ENCODE peak calls at places on chromosome 1, in four cellular contexts. One of them, this sample, is unnamed.

GRCh38 chr1:34164510-34165381 is at the start of gene CSMD2:
- DNase-seq in A172: peak; percentile 44
- DNase-seq in kidney tubule cell: peak; percentile 53
- DNase-seq in activated CD8-positive, alpha-beta memory T cell treated with anti-CD3 and anti-CD28 coated beads, Interleukin-2, amount 10 ng/mL, durations not matched to agents 7 days and 5 days: no peak
- DNase-seq in this sample: peak; percentile 14

GRCh38 chr1:154418062-154418897 is 13.1 kb downstream of the IL6R start:
- DNase-seq in A172: peak; percentile 95
- DNase-seq in kidney tubule cell: peak; percentile 98
- DNase-seq in activated CD8-positive, alpha-beta memory T cell treated with anti-CD3 and anti-CD28 coated beads, Interleukin-2, amount 10 ng/mL, durations not matched to agents 7 days and 5 days: no peak
- DNase-seq in this sample: peak; percentile 99

GRCh38 chr1:10738125-10738746 is 58.2 kb downstream of the CASZ1 start:
- DNase-seq in A172: no peak
- DNase-seq in kidney tubule cell: peak; percentile 12
- DNase-seq in activated CD8-positive, alpha-beta memory T cell treated with anti-CD3 and anti-CD28 coated beads, Interleukin-2, amount 10 ng/mL, durations not matched to agents 7 days and 5 days: no peak
- DNase-seq in this sample: no peak

GRCh38 chr1:17581389-17582123 is 42.1 kb downstream of the ARHGEF10L start:
- DNase-seq in A172: no peak
- DNase-seq in kidney tubule cell: peak; percentile 33
- DNase-seq in activated CD8-positive, alpha-beta memory T cell treated with anti-CD3 and anti-CD28 coated beads, Interleukin-2, amount 10 ng/mL, durations not matched to agents 7 days and 5 days: peak; percentile 41
- DNase-seq in this sample: no peak

GRCh38 chr1:173332026-173332425 is 124.9 kb upstream of the TNFSF4 start:
- DNase-seq in A172: no peak
- DNase-seq in kidney tubule cell: peak; percentile 66
- DNase-seq in activated CD8-positive, alpha-beta memory T cell treated with anti-CD3 and anti-CD28 coated beads, Interleukin-2, amount 10 ng/mL, durations not matched to agents 7 days and 5 days: no peak
- DNase-seq in this sample: no peak

GRCh38 chr1:162676767-162677166 is 44.5 kb downstream of the DDR2 start:
- DNase-seq in A172: no peak
- DNase-seq in kidney tubule cell: peak; percentile 39
- DNase-seq in activated CD8-positive, alpha-beta memory T cell treated with anti-CD3 and anti-CD28 coated beads, Interleukin-2, amount 10 ng/mL, durations not matched to agents 7 days and 5 days: no peak
- DNase-seq in this sample: no peak

GRCh38 chr1:32201011-32201855 is 838 bp downstream of the CCDC28B start:
- DNase-seq in A172: no peak
- DNase-seq in kidney tubule cell: peak; percentile 41
- DNase-seq in activated CD8-positive, alpha-beta memory T cell treated with anti-CD3 and anti-CD28 coated beads, Interleukin-2, amount 10 ng/mL, durations not matched to agents 7 days and 5 days: peak; percentile 94
- DNase-seq in this sample: peak; percentile 51

GRCh38 chr1:11030865-11031264 is 16.2 kb downstream of the MASP2 start:
- DNase-seq in A172: no peak
- DNase-seq in kidney tubule cell: no peak
- DNase-seq in activated CD8-positive, alpha-beta memory T cell treated with anti-CD3 and anti-CD28 coated beads, Interleukin-2, amount 10 ng/mL, durations not matched to agents 7 days and 5 days: no peak
- DNase-seq in this sample: no peak

GRCh38 chr1:156841289-156841855 is 17.5 kb downstream of the INSRR start:
- DNase-seq in A172: no peak
- DNase-seq in kidney tubule cell: no peak
- DNase-seq in activated CD8-positive, alpha-beta memory T cell treated with anti-CD3 and anti-CD28 coated beads, Interleukin-2, amount 10 ng/mL, durations not matched to agents 7 days and 5 days: no peak
- DNase-seq in this sample: no peak

GRCh38 chr1:84833198-84833597 is 59.8 kb downstream of the LPAR3 start:
- DNase-seq in A172: no peak
- DNase-seq in kidney tubule cell: no peak
- DNase-seq in activated CD8-positive, alpha-beta memory T cell treated with anti-CD3 and anti-CD28 coated beads, Interleukin-2, amount 10 ng/mL, durations not matched to agents 7 days and 5 days: no peak
- DNase-seq in this sample: no peak

GRCh38 chr1:229883504-229884200 is 183.4 kb upstream of the GALNT2 start:
- DNase-seq in A172: no peak
- DNase-seq in kidney tubule cell: no peak
- DNase-seq in activated CD8-positive, alpha-beta memory T cell treated with anti-CD3 and anti-CD28 coated beads, Interleukin-2, amount 10 ng/mL, durations not matched to agents 7 days and 5 days: no peak
- DNase-seq in this sample: no peak

GRCh38 chr1:166839600-166840308 is 479 bp downstream of the POGK start:
- DNase-seq in A172: peak; percentile 30
- DNase-seq in kidney tubule cell: peak; percentile 59
- DNase-seq in activated CD8-positive, alpha-beta memory T cell treated with anti-CD3 and anti-CD28 coated beads, Interleukin-2, amount 10 ng/mL, durations not matched to agents 7 days and 5 days: peak; percentile 56
- DNase-seq in this sample: peak; percentile 42

GRCh38 chr1:225809842-225810578 is at the start of gene EPHX1:
- DNase-seq in A172: peak; percentile 80
- DNase-seq in kidney tubule cell: peak; percentile 90
- DNase-seq in activated CD8-positive, alpha-beta memory T cell treated with anti-CD3 and anti-CD28 coated beads, Interleukin-2, amount 10 ng/mL, durations not matched to agents 7 days and 5 days: peak; percentile 74
- DNase-seq in this sample: peak; percentile 86

GRCh38 chr1:224447971-224448370 is 13.4 kb upstream of the WDR26 start:
- DNase-seq in A172: no peak
- DNase-seq in kidney tubule cell: no peak
- DNase-seq in activated CD8-positive, alpha-beta memory T cell treated with anti-CD3 and anti-CD28 coated beads, Interleukin-2, amount 10 ng/mL, durations not matched to agents 7 days and 5 days: no peak
- DNase-seq in this sample: no peak

GRCh38 chr1:160575112-160575664 is 4.1 kb downstream of the CD84 start:
- DNase-seq in A172: no peak
- DNase-seq in kidney tubule cell: no peak
- DNase-seq in activated CD8-positive, alpha-beta memory T cell treated with anti-CD3 and anti-CD28 coated beads, Interleukin-2, amount 10 ng/mL, durations not matched to agents 7 days and 5 days: no peak
- DNase-seq in this sample: no peak

GRCh38 chr1:230105754-230106625 is 39.0 kb downstream of the GALNT2 start:
- DNase-seq in A172: peak; percentile 76
- DNase-seq in kidney tubule cell: peak; percentile 96
- DNase-seq in activated CD8-positive, alpha-beta memory T cell treated with anti-CD3 and anti-CD28 coated beads, Interleukin-2, amount 10 ng/mL, durations not matched to agents 7 days and 5 days: no peak
- DNase-seq in this sample: peak; percentile 79

GRCh38 chr1:58927026-58927721 is 143.3 kb upstream of the JUN start:
- DNase-seq in A172: peak; percentile 34
- DNase-seq in kidney tubule cell: no peak
- DNase-seq in activated CD8-positive, alpha-beta memory T cell treated with anti-CD3 and anti-CD28 coated beads, Interleukin-2, amount 10 ng/mL, durations not matched to agents 7 days and 5 days: no peak
- DNase-seq in this sample: peak; percentile 61

GRCh38 chr1:117034791-117035290 is 25.3 kb upstream of the TTF2 start:
- DNase-seq in A172: no peak
- DNase-seq in kidney tubule cell: no peak
- DNase-seq in activated CD8-positive, alpha-beta memory T cell treated with anti-CD3 and anti-CD28 coated beads, Interleukin-2, amount 10 ng/mL, durations not matched to agents 7 days and 5 days: no peak
- DNase-seq in this sample: no peak

GRCh38 chr1:160115545-160116276 is at the start of gene ATP1A2:
- DNase-seq in A172: no peak
- DNase-seq in kidney tubule cell: no peak
- DNase-seq in activated CD8-positive, alpha-beta memory T cell treated with anti-CD3 and anti-CD28 coated beads, Interleukin-2, amount 10 ng/mL, durations not matched to agents 7 days and 5 days: no peak
- DNase-seq in this sample: no peak

GRCh38 chr1:198889102-198889501 is 250.3 kb downstream of the PTPRC start:
- DNase-seq in A172: no peak
- DNase-seq in kidney tubule cell: no peak
- DNase-seq in activated CD8-positive, alpha-beta memory T cell treated with anti-CD3 and anti-CD28 coated beads, Interleukin-2, amount 10 ng/mL, durations not matched to agents 7 days and 5 days: no peak
- DNase-seq in this sample: no peak

GRCh38 chr1:232992227-232992626 is 41.8 kb downstream of the NTPCR start:
- DNase-seq in A172: no peak
- DNase-seq in kidney tubule cell: no peak
- DNase-seq in activated CD8-positive, alpha-beta memory T cell treated with anti-CD3 and anti-CD28 coated beads, Interleukin-2, amount 10 ng/mL, durations not matched to agents 7 days and 5 days: no peak
- DNase-seq in this sample: no peak

GRCh38 chr1:44553127-44553758 is 121.0 kb downstream of the TMEM53 start:
- DNase-seq in A172: no peak
- DNase-seq in kidney tubule cell: peak; percentile 14
- DNase-seq in activated CD8-positive, alpha-beta memory T cell treated with anti-CD3 and anti-CD28 coated beads, Interleukin-2, amount 10 ng/mL, durations not matched to agents 7 days and 5 days: no peak
- DNase-seq in this sample: no peak

GRCh38 chr1:31784356-31785019 is 20.3 kb upstream of the ADGRB2 start:
- DNase-seq in A172: no peak
- DNase-seq in kidney tubule cell: no peak
- DNase-seq in activated CD8-positive, alpha-beta memory T cell treated with anti-CD3 and anti-CD28 coated beads, Interleukin-2, amount 10 ng/mL, durations not matched to agents 7 days and 5 days: no peak
- DNase-seq in this sample: no peak

GRCh38 chr1:209702832-209703231 is 1.8 kb upstream of the HSD11B1 start:
- DNase-seq in A172: no peak
- DNase-seq in kidney tubule cell: no peak
- DNase-seq in activated CD8-positive, alpha-beta memory T cell treated with anti-CD3 and anti-CD28 coated beads, Interleukin-2, amount 10 ng/mL, durations not matched to agents 7 days and 5 days: no peak
- DNase-seq in this sample: no peak

GRCh38 chr1:242579528-242580235 is 55.2 kb upstream of the PLD5 start:
- DNase-seq in A172: no peak
- DNase-seq in kidney tubule cell: peak; percentile 83
- DNase-seq in activated CD8-positive, alpha-beta memory T cell treated with anti-CD3 and anti-CD28 coated beads, Interleukin-2, amount 10 ng/mL, durations not matched to agents 7 days and 5 days: no peak
- DNase-seq in this sample: no peak

GRCh38 chr1:154745286-154745731 is 124.8 kb downstream of the KCNN3 start:
- DNase-seq in A172: no peak
- DNase-seq in kidney tubule cell: no peak
- DNase-seq in activated CD8-positive, alpha-beta memory T cell treated with anti-CD3 and anti-CD28 coated beads, Interleukin-2, amount 10 ng/mL, durations not matched to agents 7 days and 5 days: peak; percentile 90
- DNase-seq in this sample: no peak

GRCh38 chr1:110086959-110087358 is 16.5 kb upstream of the ALX3 start:
- DNase-seq in A172: no peak
- DNase-seq in kidney tubule cell: peak; percentile 66
- DNase-seq in activated CD8-positive, alpha-beta memory T cell treated with anti-CD3 and anti-CD28 coated beads, Interleukin-2, amount 10 ng/mL, durations not matched to agents 7 days and 5 days: no peak
- DNase-seq in this sample: no peak

GRCh38 chr1:180188679-180189175 is 34.1 kb downstream of the QSOX1 start:
- DNase-seq in A172: no peak
- DNase-seq in kidney tubule cell: no peak
- DNase-seq in activated CD8-positive, alpha-beta memory T cell treated with anti-CD3 and anti-CD28 coated beads, Interleukin-2, amount 10 ng/mL, durations not matched to agents 7 days and 5 days: no peak
- DNase-seq in this sample: no peak

GRCh38 chr1:43705334-43705733 is 2.0 kb upstream of the ST3GAL3 start:
- DNase-seq in A172: no peak
- DNase-seq in kidney tubule cell: no peak
- DNase-seq in activated CD8-positive, alpha-beta memory T cell treated with anti-CD3 and anti-CD28 coated beads, Interleukin-2, amount 10 ng/mL, durations not matched to agents 7 days and 5 days: no peak
- DNase-seq in this sample: no peak

GRCh38 chr1:223748405-223748772 is 36.0 kb downstream of the CAPN2 start:
- DNase-seq in A172: peak; percentile 76
- DNase-seq in kidney tubule cell: no peak
- DNase-seq in activated CD8-positive, alpha-beta memory T cell treated with anti-CD3 and anti-CD28 coated beads, Interleukin-2, amount 10 ng/mL, durations not matched to agents 7 days and 5 days: peak; percentile 74
- DNase-seq in this sample: no peak

GRCh38 chr1:224497714-224498573 is 63.3 kb upstream of the WDR26 start:
- DNase-seq in A172: peak; percentile 97
- DNase-seq in kidney tubule cell: peak; percentile 95
- DNase-seq in activated CD8-positive, alpha-beta memory T cell treated with anti-CD3 and anti-CD28 coated beads, Interleukin-2, amount 10 ng/mL, durations not matched to agents 7 days and 5 days: peak; percentile 92
- DNase-seq in this sample: peak; percentile 90

GRCh38 chr1:225343618-225344017 is 84.2 kb downstream of the LBR start:
- DNase-seq in A172: peak; percentile 14
- DNase-seq in kidney tubule cell: peak; percentile 25
- DNase-seq in activated CD8-positive, alpha-beta memory T cell treated with anti-CD3 and anti-CD28 coated beads, Interleukin-2, amount 10 ng/mL, durations not matched to agents 7 days and 5 days: no peak
- DNase-seq in this sample: no peak

GRCh38 chr1:161081519-161081918 is 7.8 kb downstream of the NECTIN4 start:
- DNase-seq in A172: no peak
- DNase-seq in kidney tubule cell: peak; percentile 17
- DNase-seq in activated CD8-positive, alpha-beta memory T cell treated with anti-CD3 and anti-CD28 coated beads, Interleukin-2, amount 10 ng/mL, durations not matched to agents 7 days and 5 days: no peak
- DNase-seq in this sample: no peak

GRCh38 chr1:201026746-201027145 is 3.2 kb upstream of the KIF21B start:
- DNase-seq in A172: no peak
- DNase-seq in kidney tubule cell: no peak
- DNase-seq in activated CD8-positive, alpha-beta memory T cell treated with anti-CD3 and anti-CD28 coated beads, Interleukin-2, amount 10 ng/mL, durations not matched to agents 7 days and 5 days: no peak
- DNase-seq in this sample: no peak

GRCh38 chr1:165842363-165843129 is 15.1 kb downstream of the UCK2 start:
- DNase-seq in A172: peak; percentile 69
- DNase-seq in kidney tubule cell: peak; percentile 69
- DNase-seq in activated CD8-positive, alpha-beta memory T cell treated with anti-CD3 and anti-CD28 coated beads, Interleukin-2, amount 10 ng/mL, durations not matched to agents 7 days and 5 days: peak; percentile 44
- DNase-seq in this sample: no peak

GRCh38 chr1:66685670-66686069 is 66.6 kb upstream of the DYNLT5 start:
- DNase-seq in A172: no peak
- DNase-seq in kidney tubule cell: peak; percentile 4
- DNase-seq in activated CD8-positive, alpha-beta memory T cell treated with anti-CD3 and anti-CD28 coated beads, Interleukin-2, amount 10 ng/mL, durations not matched to agents 7 days and 5 days: no peak
- DNase-seq in this sample: peak; percentile 23

GRCh38 chr1:153945131-153945794 is 1.3 kb downstream of the DENND4B start:
- DNase-seq in A172: no peak
- DNase-seq in kidney tubule cell: no peak
- DNase-seq in activated CD8-positive, alpha-beta memory T cell treated with anti-CD3 and anti-CD28 coated beads, Interleukin-2, amount 10 ng/mL, durations not matched to agents 7 days and 5 days: peak; percentile 95
- DNase-seq in this sample: peak; percentile 57

GRCh38 chr1:6385673-6386191 is 7.8 kb downstream of the ACOT7 start:
- DNase-seq in A172: peak; percentile 74
- DNase-seq in kidney tubule cell: peak; percentile 92
- DNase-seq in activated CD8-positive, alpha-beta memory T cell treated with anti-CD3 and anti-CD28 coated beads, Interleukin-2, amount 10 ng/mL, durations not matched to agents 7 days and 5 days: no peak
- DNase-seq in this sample: peak; percentile 99